ENCODE peak calls at places on chromosomes 12 and 14, in four cellular contexts. Z is neuronal stem cell, L is kidney epithelial cell, N is heart right ventricle. B is an unnamed sample.

GRCh38 chr12:71548906-71549305 is 109.3 kb downstream of the LGR5 start:
- DNase-seq in N (no peak), Z (no peak), L (no peak), B (no peak)

GRCh38 chr14:54622189-54622958 is 55.4 kb downstream of the SAMD4A start:
- DNase-seq in N (no peak), Z (no peak), L (no peak), B (no peak)

GRCh38 chr14:89202413-89202812 is 214.6 kb downstream of the FOXN3 start:
- DNase-seq in L (no peak), Z (no peak), N (no peak), B (no peak)

GRCh38 chr12:71846322-71846940 is 6.9 kb downstream of the TBC1D15 start:
- DNase-seq in N (no peak), Z (no peak), L (no peak), B (no peak)

GRCh38 chr12:74365178-74365964 is 172.3 kb upstream of the ATXN7L3B start:
- DNase-seq in Z (no peak), N (no peak), L (no peak), B (no peak)

GRCh38 chr12:22709292-22709691 is 84.3 kb downstream of the ETNK1 start:
- DNase-seq in Z (peak; percentile 23), N (no peak), L (no peak), B (no peak)

GRCh38 chr12:81992461-81992860 is 233.3 kb upstream of the PPFIA2 start:
- DNase-seq in N (no peak), Z (peak; percentile 11), L (no peak), B (no peak)

GRCh38 chr12:4271433-4272013 is 2.0 kb upstream of the CCND2 start:
- DNase-seq in L (no peak), Z (no peak), N (no peak), B (no peak)

GRCh38 chr14:53953002-53953827 is 3.4 kb downstream of the BMP4 start:
- DNase-seq in Z (no peak), N (peak; percentile 88), L (peak; percentile 28), B (no peak)

GRCh38 chr12:53102883-53103807 is at the start of gene SOAT2:
- DNase-seq in L (no peak), Z (no peak), N (no peak), B (peak; percentile 74)

GRCh38 chr14:28751467-28752058 is 15.0 kb upstream of the FOXG1 start:
- DNase-seq in N (no peak), L (no peak), Z (no peak), B (no peak)

GRCh38 chr12:23853640-23854039 is 95.8 kb downstream of the SOX5 start:
- DNase-seq in Z (no peak), N (no peak), L (no peak), B (no peak)

GRCh38 chr12:71551529-71551928 is 111.9 kb downstream of the LGR5 start:
- DNase-seq in L (peak; percentile 10), N (no peak), Z (no peak), B (no peak)

GRCh38 chr12:45336762-45337596 is 121.1 kb downstream of the ANO6 start:
- DNase-seq in L (peak; percentile 61), Z (no peak), N (no peak), B (no peak)

GRCh38 chr14:90458536-90458935 is 61.7 kb downstream of the CALM1 start:
- DNase-seq in N (no peak), L (no peak), Z (no peak), B (no peak)

GRCh38 chr14:99968156-99968920 is 96.9 kb upstream of the EVL start:
- DNase-seq in L (peak; percentile 68), Z (no peak), N (no peak), B (no peak)

GRCh38 chr14:29016050-29016900 is 249.7 kb downstream of the FOXG1 start:
- DNase-seq in L (no peak), Z (peak; percentile 51), N (no peak), B (no peak)

GRCh38 chr12:55720894-55721444 is 776 bp downstream of the RDH5 start:
- DNase-seq in L (no peak), Z (no peak), N (peak; percentile 64), B (no peak)

GRCh38 chr12:42278116-42278485 is 40.1 kb upstream of the YAF2 start:
- DNase-seq in L (no peak), Z (no peak), N (no peak), B (no peak)

GRCh38 chr14:104563742-104564615 is 15.6 kb upstream of the C14orf180 start:
- DNase-seq in L (no peak), Z (peak; percentile 67), N (peak; percentile 77), B (peak; percentile 48)

GRCh38 chr12:108543642-108544041 is 17.3 kb downstream of the SART3 start:
- DNase-seq in Z (no peak), N (no peak), L (no peak), B (no peak)
- H3K36me3 ChIP-seq in Z (peaks cover 30% of the 10 kb centered on the region), N (no peaks in the 10 kb centered on the region), L (no peaks in the 10 kb centered on the region), B (peaks cover 32% of the 10 kb centered on the region)

DNA sequence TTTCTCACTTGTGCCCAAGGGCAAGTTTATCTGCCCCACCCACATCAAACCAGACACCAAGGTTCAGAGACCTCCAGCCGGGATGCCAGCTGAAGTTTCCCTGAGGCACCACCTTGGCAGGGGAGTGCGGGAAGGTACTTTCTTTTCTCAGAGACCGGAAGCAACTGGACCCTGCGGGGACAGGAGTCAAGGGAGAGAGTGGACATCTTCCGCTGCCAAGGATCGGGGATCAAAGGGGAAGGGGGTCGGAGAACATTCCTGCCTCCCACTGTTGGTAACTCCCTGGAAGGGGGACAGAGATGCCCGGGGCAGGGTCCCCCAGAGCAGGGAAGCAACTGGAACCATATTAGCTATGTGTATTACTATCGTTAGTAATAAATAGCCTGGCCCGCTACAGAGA is 161.8 kb downstream of the DICER1 start:
- DNase-seq in N (no peak), Z (no peak), L (no peak), B (no peak)
- H3K36me3 ChIP-seq in N (no peaks in the 10 kb centered on the region), Z (no peaks in the 10 kb centered on the region), L (no peaks in the 10 kb centered on the region), B (no peaks in the 10 kb centered on the region)

GRCh38 chr12:132640936-132641335 is 22.4 kb downstream of the P2RX2 start:
- DNase-seq in N (no peak), Z (no peak), L (no peak), B (no peak)
- H3K36me3 ChIP-seq in N (no peaks in the 10 kb centered on the region), Z (peaks cover 70% of the 10 kb centered on the region), L (peaks cover 1% of the 10 kb centered on the region), B (no peaks in the 10 kb centered on the region)

DNA sequence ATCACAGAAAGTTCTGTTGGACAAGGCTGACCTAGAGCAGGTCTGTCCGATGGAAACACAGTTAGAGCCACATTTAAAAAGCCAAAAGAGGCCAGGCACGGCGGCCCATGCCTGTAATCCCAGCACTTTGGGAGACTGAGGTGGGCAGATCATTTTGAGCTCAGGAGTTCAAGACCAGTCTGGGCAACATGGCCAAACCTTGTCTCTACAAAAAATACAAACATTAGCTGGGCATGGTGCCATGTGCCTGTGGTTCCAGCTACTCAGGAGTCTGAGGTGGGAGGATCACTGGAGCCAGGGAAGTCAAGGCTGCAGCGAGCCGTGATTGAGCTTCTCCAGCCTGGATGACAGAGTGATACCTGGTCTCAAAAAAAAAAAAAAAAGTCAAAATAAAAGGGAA is 14.9 kb downstream of the UBE3B start:
- DNase-seq in Z (no peak), N (no peak), L (no peak), B (no peak)
- H3K36me3 ChIP-seq in Z (peaks cover 24% of the 10 kb centered on the region), N (peaks cover 10% of the 10 kb centered on the region), L (peaks cover 3% of the 10 kb centered on the region), B (peaks cover 43% of the 10 kb centered on the region)

GRCh38 chr14:73753043-73753886 is 39.1 kb upstream of the PNMA1 start:
- DNase-seq in Z (no peak), N (no peak), L (no peak), B (no peak)
- H3K36me3 ChIP-seq in Z (no peaks in the 10 kb centered on the region), N (no peaks in the 10 kb centered on the region), L (no peaks in the 10 kb centered on the region), B (no peaks in the 10 kb centered on the region)

DNA sequence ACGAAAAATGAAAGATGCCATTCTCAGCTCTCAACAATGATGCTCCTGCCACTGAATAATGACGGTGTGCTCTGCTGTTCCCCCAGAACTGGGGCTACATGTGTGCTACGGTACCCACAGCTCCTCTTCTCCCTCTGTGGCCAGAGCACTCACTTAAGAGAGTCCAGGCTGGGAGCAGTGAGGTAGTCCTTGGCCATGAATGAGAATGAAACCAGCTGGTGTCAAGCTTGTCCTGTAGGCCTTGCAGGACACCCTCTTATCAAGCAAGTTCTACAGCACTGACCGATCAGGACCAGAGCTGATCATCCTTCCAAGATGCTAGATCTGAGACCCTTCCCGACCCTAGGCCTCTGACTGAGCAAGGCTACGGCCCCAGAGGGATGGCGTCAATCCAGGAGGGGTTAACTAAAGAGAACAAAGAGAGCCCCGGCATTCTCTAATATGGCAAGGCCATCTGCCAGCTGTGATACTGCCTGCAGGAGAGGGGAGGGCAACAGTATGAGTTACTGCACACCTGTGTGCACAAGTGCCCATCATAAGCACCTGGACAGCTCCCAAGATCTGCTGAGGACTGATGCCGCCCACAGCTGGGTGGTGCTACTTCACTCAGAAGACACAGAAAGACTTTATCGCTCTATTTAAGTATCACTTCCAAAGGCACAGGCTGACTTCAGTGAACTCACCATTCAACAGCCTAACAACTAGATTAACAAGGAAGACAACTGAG is 30.5 kb downstream of the APPL2 start:
- DNase-seq in N (no peak), L (no peak), Z (no peak), B (no peak)
- H3K36me3 ChIP-seq in N (no peaks in the 10 kb centered on the region), L (peaks cover 2% of the 10 kb centered on the region), Z (peaks cover 23% of the 10 kb centered on the region), B (peaks cover 54% of the 10 kb centered on the region)

GRCh38 chr12:122139941-122140340 is 34.1 kb downstream of the IL31 start:
- DNase-seq in Z (no peak), L (no peak), N (no peak), B (no peak)
- H3K36me3 ChIP-seq in Z (peaks cover 14% of the 10 kb centered on the region), L (peaks cover 12% of the 10 kb centered on the region), N (no peaks in the 10 kb centered on the region), B (peaks cover 54% of the 10 kb centered on the region)

GRCh38 chr12:120209851-120210250 is 8.9 kb upstream of the RPLP0 start:
- DNase-seq in Z (no peak), N (no peak), L (no peak), B (no peak)
- H3K36me3 ChIP-seq in Z (peaks cover 43% of the 10 kb centered on the region), N (peaks cover 15% of the 10 kb centered on the region), L (peaks cover 2% of the 10 kb centered on the region), B (peaks cover 37% of the 10 kb centered on the region)

DNA sequence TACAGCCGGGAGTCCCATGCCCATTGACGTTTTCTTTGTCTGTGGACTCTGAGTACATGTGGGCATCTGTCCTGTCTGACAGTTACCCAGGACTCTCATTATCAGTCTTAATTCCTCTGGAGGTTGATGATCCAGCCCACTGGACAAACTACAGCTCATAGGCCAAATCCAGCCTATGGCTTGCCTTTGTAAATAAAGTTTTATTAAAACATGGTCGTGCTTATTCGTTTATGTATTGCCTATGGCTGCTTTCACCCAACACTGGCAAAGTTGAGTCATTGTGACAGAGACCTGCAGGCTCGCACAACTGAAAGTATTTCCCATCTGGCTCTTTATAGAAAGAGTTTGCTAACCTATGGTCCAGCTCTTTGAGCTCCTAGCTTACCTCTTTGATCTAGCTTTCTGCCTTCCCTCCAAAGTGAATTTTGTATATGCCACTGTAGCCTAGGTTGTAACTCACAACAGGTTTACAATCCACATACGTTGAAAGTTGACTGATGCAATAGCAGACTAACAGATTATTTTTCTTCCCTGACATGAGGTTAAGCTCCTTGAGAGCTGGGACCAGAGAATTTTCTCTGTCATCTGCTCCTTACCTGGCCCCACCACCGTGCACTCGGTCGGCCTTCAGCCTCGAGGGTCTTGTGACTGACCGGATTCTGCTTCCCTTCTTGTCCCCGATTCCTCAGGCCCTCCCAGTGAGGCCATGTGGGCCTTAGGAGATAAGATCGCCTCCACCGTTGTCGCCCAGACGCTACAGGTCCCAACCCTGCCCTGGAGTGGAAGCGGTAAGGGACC is 57.3 kb downstream of the ACACB start:
- DNase-seq in L (no peak), N (no peak), Z (no peak), B (no peak)
- H3K36me3 ChIP-seq in L (no peaks in the 10 kb centered on the region), N (peaks cover 7% of the 10 kb centered on the region), Z (peaks cover 2% of the 10 kb centered on the region), B (peaks cover 3% of the 10 kb centered on the region)

B was measured in CD8-positive, alpha-beta T cell.